ENCODE peak calls at places on chromosomes 4 and X, in nine cellular contexts. One of them, this sample, is unnamed.

GRCh38 chr4:38169524-38169923 is 209.3 kb downstream of the PTTG2 start:
- DNase-seq in Ammon's horn: no peak
- DNase-seq in NCI-H1694 treated with DMSO at 0.1 percent for 48 hours: no peak
- DNase-seq in SK-MEL-5: no peak
- DNase-seq in HTR-8/SVneo: no peak
- DNase-seq in mesothelial cell of epicardium: no peak
- DNase-seq in stimulated activated CD4-positive, alpha-beta T cell treated with anti-CD3 and anti-CD28 coated beads, Interleukin-15, amount 100 ng/mL, for 1 hour: no peak
- DNase-seq in foreskin fibroblast: peak
- DNase-seq in AG04450: no peak
- DNase-seq in this sample: no peak

GRCh38 chr4:41287005-41287404 is 30.3 kb downstream of the UCHL1 start:
- DNase-seq in NCI-H1694 treated with DMSO at 0.1 percent for 48 hours: no peak
- DNase-seq in mesothelial cell of epicardium: no peak
- DNase-seq in HTR-8/SVneo: peak
- DNase-seq in Ammon's horn: no peak
- DNase-seq in AG04450: peak
- DNase-seq in stimulated activated CD4-positive, alpha-beta T cell treated with anti-CD3 and anti-CD28 coated beads, Interleukin-15, amount 100 ng/mL, for 1 hour: no peak
- DNase-seq in foreskin fibroblast: peak
- DNase-seq in SK-MEL-5: no peak
- DNase-seq in this sample: no peak

GRCh38 chr4:81946996-81947395 is 426.8 kb downstream of the HNRNPD start:
- DNase-seq in AG04450: no peak
- DNase-seq in foreskin fibroblast: no peak
- DNase-seq in SK-MEL-5: no peak
- DNase-seq in mesothelial cell of epicardium: no peak
- DNase-seq in stimulated activated CD4-positive, alpha-beta T cell treated with anti-CD3 and anti-CD28 coated beads, Interleukin-15, amount 100 ng/mL, for 1 hour: no peak
- DNase-seq in Ammon's horn: no peak
- DNase-seq in NCI-H1694 treated with DMSO at 0.1 percent for 48 hours: no peak
- DNase-seq in HTR-8/SVneo: no peak
- DNase-seq in this sample: no peak

GRCh38 chrX:139691843-139692505 is 16.0 kb downstream of the MCF2 start:
- DNase-seq in SK-MEL-5: no peak
- DNase-seq in Ammon's horn: no peak
- DNase-seq in HTR-8/SVneo: no peak
- DNase-seq in mesothelial cell of epicardium: no peak
- DNase-seq in AG04450: no peak
- DNase-seq in NCI-H1694 treated with DMSO at 0.1 percent for 48 hours: no peak
- DNase-seq in foreskin fibroblast: peak
- DNase-seq in stimulated activated CD4-positive, alpha-beta T cell treated with anti-CD3 and anti-CD28 coated beads, Interleukin-15, amount 100 ng/mL, for 1 hour: no peak
- DNase-seq in this sample: no peak

GRCh38 chr4:88591787-88592599 is at the start of gene HERC3:
- DNase-seq in Ammon's horn: peak
- DNase-seq in mesothelial cell of epicardium: peak
- DNase-seq in foreskin fibroblast: peak
- DNase-seq in stimulated activated CD4-positive, alpha-beta T cell treated with anti-CD3 and anti-CD28 coated beads, Interleukin-15, amount 100 ng/mL, for 1 hour: peak
- DNase-seq in NCI-H1694 treated with DMSO at 0.1 percent for 48 hours: peak
- DNase-seq in HTR-8/SVneo: peak
- DNase-seq in SK-MEL-5: peak
- DNase-seq in AG04450: peak
- DNase-seq in this sample: no peak

GRCh38 chr4:41009411-41009810 is 204.9 kb downstream of the APBB2 start:
- DNase-seq in NCI-H1694 treated with DMSO at 0.1 percent for 48 hours: no peak
- DNase-seq in AG04450: no peak
- DNase-seq in foreskin fibroblast: peak
- DNase-seq in mesothelial cell of epicardium: no peak
- DNase-seq in HTR-8/SVneo: no peak
- DNase-seq in Ammon's horn: no peak
- DNase-seq in stimulated activated CD4-positive, alpha-beta T cell treated with anti-CD3 and anti-CD28 coated beads, Interleukin-15, amount 100 ng/mL, for 1 hour: no peak
- DNase-seq in SK-MEL-5: peak
- DNase-seq in this sample: no peak

GRCh38 chr4:130110760-130111159 is 1014.8 kb downstream of the C4orf33 start:
- DNase-seq in stimulated activated CD4-positive, alpha-beta T cell treated with anti-CD3 and anti-CD28 coated beads, Interleukin-15, amount 100 ng/mL, for 1 hour: no peak
- DNase-seq in AG04450: no peak
- DNase-seq in foreskin fibroblast: no peak
- DNase-seq in SK-MEL-5: no peak
- DNase-seq in NCI-H1694 treated with DMSO at 0.1 percent for 48 hours: no peak
- DNase-seq in HTR-8/SVneo: no peak
- DNase-seq in Ammon's horn: peak
- DNase-seq in mesothelial cell of epicardium: no peak
- DNase-seq in this sample: no peak

GRCh38 chr4:13659341-13660070 is 32.0 kb upstream of the BOD1L1 start:
- DNase-seq in NCI-H1694 treated with DMSO at 0.1 percent for 48 hours: no peak
- DNase-seq in HTR-8/SVneo: no peak
- DNase-seq in AG04450: no peak
- DNase-seq in mesothelial cell of epicardium: no peak
- DNase-seq in foreskin fibroblast: no peak
- DNase-seq in stimulated activated CD4-positive, alpha-beta T cell treated with anti-CD3 and anti-CD28 coated beads, Interleukin-15, amount 100 ng/mL, for 1 hour: no peak
- DNase-seq in Ammon's horn: no peak
- DNase-seq in SK-MEL-5: no peak
- DNase-seq in this sample: no peak

GRCh38 chr4:166274136-166274761 is 401.2 kb downstream of the TLL1 start:
- DNase-seq in stimulated activated CD4-positive, alpha-beta T cell treated with anti-CD3 and anti-CD28 coated beads, Interleukin-15, amount 100 ng/mL, for 1 hour: no peak
- DNase-seq in HTR-8/SVneo: no peak
- DNase-seq in SK-MEL-5: peak
- DNase-seq in Ammon's horn: no peak
- DNase-seq in mesothelial cell of epicardium: no peak
- DNase-seq in foreskin fibroblast: no peak
- DNase-seq in AG04450: no peak
- DNase-seq in NCI-H1694 treated with DMSO at 0.1 percent for 48 hours: no peak
- DNase-seq in this sample: no peak

GRCh38 chr4:62814510-62815047 is 1594.7 kb downstream of the TECRL start:
- DNase-seq in HTR-8/SVneo: no peak
- DNase-seq in foreskin fibroblast: no peak
- DNase-seq in NCI-H1694 treated with DMSO at 0.1 percent for 48 hours: peak
- DNase-seq in Ammon's horn: peak
- DNase-seq in mesothelial cell of epicardium: no peak
- DNase-seq in SK-MEL-5: peak
- DNase-seq in AG04450: no peak
- DNase-seq in stimulated activated CD4-positive, alpha-beta T cell treated with anti-CD3 and anti-CD28 coated beads, Interleukin-15, amount 100 ng/mL, for 1 hour: no peak
- DNase-seq in this sample: no peak

This sample was measured in BJ.